ENCODE peak calls at places on chromosomes 7 and 10, in seven cellular contexts. X, W, U, R, F, C and Y are unnamed samples.

GRCh38 chr10:49414496-49414895 is 18.6 kb upstream of the DRGX start:
- DNase-seq in X (no peak), W (no peak), U (no peak), R (no peak), F (no peak), C (no peak), Y (no peak)

GRCh38 chr10:7122561-7122960 is 288.3 kb downstream of the SFMBT2 start:
- DNase-seq in X (no peak), W (no peak), U (no peak), R (no peak), F (no peak), C (no peak), Y (no peak)

GRCh38 chr10:130066743-130067142 is 43.9 kb downstream of the C10orf143 start:
- DNase-seq in X (no peak), W (no peak), U (no peak), R (no peak), F (no peak), C (no peak), Y (no peak)

GRCh38 chr7:5470721-5471311 is 47.2 kb upstream of the TNRC18 start:
- DNase-seq in X (no peak), W (no peak), U (no peak), R (peak; percentile 84), F (no peak), C (no peak), Y (no peak)

GRCh38 chr7:48118041-48118440 is 29.0 kb downstream of the UPP1 start:
- DNase-seq in X (no peak), W (no peak), U (no peak), R (no peak), F (no peak), C (no peak), Y (no peak)

GRCh38 chr7:41942468-41943097 is 239.7 kb upstream of the INHBA start:
- DNase-seq in X (no peak), W (peak; percentile 42), U (no peak), R (no peak), F (no peak), C (peak; percentile 91), Y (no peak)

GRCh38 chr10:101018600-101019439 is 12.1 kb downstream of the PDZD7 start:
- DNase-seq in X (peak; percentile 72), W (peak; percentile 58), U (peak; percentile 56), R (no peak), F (peak; percentile 93), C (peak; percentile 72), Y (no peak)

GRCh38 chr7:1466524-1467271 is 7.4 kb upstream of the MICALL2 start:
- DNase-seq in X (no peak), W (peak; percentile 66), U (no peak), R (peak; percentile 91), F (peak; percentile 55), C (peak; percentile 93), Y (no peak)

GRCh38 chr10:70364001-70364771 is 18.2 kb downstream of the LRRC20 start:
- DNase-seq in X (peak; percentile 67), W (peak; percentile 97), U (peak; percentile 79), R (peak; percentile 98), F (peak; percentile 98), C (peak; percentile 88), Y (peak; percentile 76)

GRCh38 chr10:14603539-14604102 is 171.1 kb downstream of the FAM107B start:
- DNase-seq in X (no peak), W (no peak), U (no peak), R (no peak), F (peak; percentile 45), C (no peak), Y (peak; percentile 34)

GRCh38 chr10:61130366-61130765 is 186.4 kb upstream of the RHOBTB1 start:
- DNase-seq in X (no peak), W (no peak), U (no peak), R (no peak), F (no peak), C (no peak), Y (no peak)

GRCh38 chr10:96626795-96627194 is 40.0 kb upstream of the TM9SF3 start:
- DNase-seq in X (no peak), W (no peak), U (no peak), R (no peak), F (no peak), C (no peak), Y (no peak)

GRCh38 chr10:99630991-99631390 is 10.8 kb upstream of the SLC25A28 start:
- DNase-seq in X (no peak), W (no peak), U (no peak), R (no peak), F (peak; percentile 28), C (no peak), Y (peak; percentile 5)

GRCh38 chr10:43846187-43846680 is 197.6 kb upstream of the ZNF32 start:
- DNase-seq in X (no peak), W (peak; percentile 54), U (peak; percentile 82), R (no peak), F (peak; percentile 78), C (no peak), Y (no peak)

GRCh38 chr10:125411724-125412123 is 251.4 kb upstream of the CTBP2 start:
- DNase-seq in X (peak; percentile 16), W (no peak), U (no peak), R (no peak), F (peak; percentile 90), C (no peak), Y (peak; percentile 91)

GRCh38 chr7:92765725-92766124 is 70.6 kb downstream of the CDK6 start:
- DNase-seq in X (peak; percentile 66), W (no peak), U (no peak), R (no peak), F (peak; percentile 88), C (no peak), Y (peak; percentile 90)

GRCh38 chr7:121582258-121582657 is 186.2 kb upstream of the FAM3C start:
- DNase-seq in X (no peak), W (no peak), U (no peak), R (no peak), F (no peak), C (no peak), Y (no peak)

GRCh38 chr10:75202321-75203096 is 8.1 kb upstream of the VDAC2 start:
- DNase-seq in X (no peak), W (peak; percentile 82), U (no peak), R (peak; percentile 91), F (peak; percentile 82), C (peak; percentile 41), Y (peak; percentile 32)

GRCh38 chr7:15832996-15833395 is 146.5 kb upstream of the MEOX2 start:
- DNase-seq in X (no peak), W (peak; percentile 25), U (no peak), R (no peak), F (peak; percentile 10), C (no peak), Y (no peak)

GRCh38 chr7:33418251-33418701 is 288.9 kb downstream of the BBS9 start:
- DNase-seq in X (no peak), W (no peak), U (no peak), R (no peak), F (peak; percentile 43), C (no peak), Y (no peak)

GRCh38 chr10:72056932-72057751 is 31.2 kb downstream of the SPOCK2 start:
- DNase-seq in X (no peak), W (no peak), U (no peak), R (no peak), F (no peak), C (peak; percentile 84), Y (no peak)

GRCh38 chr10:24869354-24870016 is 82.9 kb downstream of the PRTFDC1 start:
- DNase-seq in X (no peak), W (no peak), U (no peak), R (no peak), F (peak; percentile 51), C (no peak), Y (peak; percentile 62)

DNA sequence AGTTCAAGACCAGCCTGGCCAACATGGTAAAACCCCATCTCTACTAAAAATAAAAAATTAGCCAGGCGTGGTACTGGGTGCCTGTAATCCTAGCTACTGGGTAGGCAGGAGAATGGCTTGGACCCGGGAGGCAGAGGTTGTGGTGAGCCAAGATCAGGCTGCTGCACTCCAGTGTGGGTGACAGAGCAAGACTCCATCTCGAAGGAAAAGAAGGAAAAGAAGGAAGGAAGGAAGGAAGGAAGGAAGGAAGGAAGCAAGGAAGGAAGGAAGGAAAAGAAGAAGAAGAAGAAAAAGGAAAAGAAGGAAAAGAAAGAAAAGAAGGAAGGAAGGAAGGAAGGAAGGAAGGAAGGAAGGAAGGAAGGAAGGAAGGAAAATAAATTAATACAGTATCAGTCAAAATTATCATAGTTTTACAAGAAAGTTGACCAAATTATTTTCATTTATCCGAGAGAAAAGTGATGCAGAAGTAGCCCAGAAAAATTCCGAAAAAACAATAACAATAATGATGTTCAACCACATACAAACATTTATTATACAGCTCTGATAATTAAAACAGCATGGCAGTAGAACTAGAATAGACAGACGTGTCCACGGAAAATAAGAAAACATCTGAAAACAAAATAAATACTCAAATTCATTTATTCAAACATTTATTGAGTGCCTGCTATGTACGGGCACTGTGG is 292.4 kb upstream of the MKLN1 start:
- DNase-seq in X (no peak), W (no peak), U (no peak), R (no peak), F (no peak), C (no peak), Y (no peak)
- H3K4me1 ChIP-seq in X (peaks cover 32% of the 10 kb centered on the region), W (no peaks in the 10 kb centered on the region), U (peaks cover 50% of the 10 kb centered on the region), R (peaks cover 75% of the 10 kb centered on the region), F (peaks cover 31% of the 10 kb centered on the region), C (peaks cover 5% of the 10 kb centered on the region), Y (peaks cover 10% of the 10 kb centered on the region)

DNA sequence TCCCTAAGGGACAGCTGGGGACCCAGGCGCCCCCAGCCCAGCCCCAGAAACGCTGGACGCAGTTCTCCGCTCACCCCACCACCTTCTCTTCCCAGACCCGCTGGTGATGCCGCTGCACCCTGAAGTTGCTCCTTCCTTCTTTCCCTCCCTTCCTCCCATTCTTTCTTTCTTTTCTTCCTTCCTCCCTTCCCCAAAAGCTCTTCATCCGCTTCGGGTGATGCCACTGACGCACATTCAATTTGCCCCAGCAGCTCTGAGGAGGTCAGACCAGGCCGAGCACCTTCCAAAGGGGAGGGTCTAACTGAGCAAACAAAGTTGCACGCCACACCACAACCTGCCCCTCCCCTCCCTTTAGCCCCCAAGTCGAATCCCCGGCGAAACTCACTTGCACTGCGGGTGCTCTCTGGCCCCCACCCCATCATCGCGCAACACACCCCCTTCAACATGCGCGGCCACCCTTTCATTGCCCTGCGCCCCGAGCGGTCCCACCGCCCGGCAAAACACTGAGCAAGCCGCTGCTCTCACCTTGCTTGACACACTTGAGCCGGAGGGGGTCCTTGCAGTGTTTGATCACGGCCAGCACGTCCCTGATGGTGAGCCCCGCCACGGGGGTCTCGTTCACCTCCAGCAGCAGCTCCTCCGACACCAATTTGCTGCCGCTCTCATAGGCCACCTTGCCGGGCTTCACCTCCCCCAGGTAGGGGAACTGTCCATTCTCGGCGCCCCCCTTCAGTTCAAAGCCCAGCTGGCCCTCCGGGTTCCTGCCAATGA is 787 bp downstream of the MAGI2 start:
- DNase-seq in X (no peak), W (peak; percentile 20), U (no peak), R (peak; percentile 71), F (peak; percentile 65), C (peak; percentile 60), Y (no peak)
- H3K4me1 ChIP-seq in X (no peaks in the 10 kb centered on the region), W (no peaks in the 10 kb centered on the region), U (no peaks in the 10 kb centered on the region), R (peaks cover 38% of the 10 kb centered on the region), F (peaks cover 17% of the 10 kb centered on the region), C (peaks cover 54% of the 10 kb centered on the region), Y (peaks cover 6% of the 10 kb centered on the region)

GRCh38 chr7:17380696-17381662 is 82.5 kb downstream of the AHR start:
- DNase-seq in X (no peak), W (no peak), U (no peak), R (no peak), F (peak; percentile 42), C (no peak), Y (no peak)
- H3K4me1 ChIP-seq in X (no peaks in the 10 kb centered on the region), W (no peaks in the 10 kb centered on the region), U (no peaks in the 10 kb centered on the region), R (no peaks in the 10 kb centered on the region), F (peaks cover 11% of the 10 kb centered on the region), C (peaks cover 9% of the 10 kb centered on the region), Y (peaks cover 5% of the 10 kb centered on the region)

DNA sequence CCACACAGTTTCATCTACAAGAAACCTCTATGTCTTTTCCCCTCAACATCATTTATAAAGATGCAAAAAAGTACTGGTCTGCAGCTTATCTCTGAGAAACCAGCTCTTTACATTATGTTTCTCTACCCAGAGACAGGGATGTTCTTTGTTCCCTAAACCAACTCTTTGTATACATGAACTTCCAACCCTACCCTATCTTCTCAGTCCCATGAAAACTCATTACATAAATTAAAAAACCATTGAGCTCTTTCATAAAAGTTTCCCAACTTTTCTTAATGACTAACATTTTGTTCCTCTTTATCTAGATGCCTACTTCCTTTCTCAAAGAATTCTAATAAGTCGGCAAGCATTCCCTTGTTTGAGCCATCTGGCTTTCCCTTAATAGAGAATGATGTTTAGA is 192.8 kb upstream of the AGK start:
- DNase-seq in X (no peak), W (no peak), U (no peak), R (no peak), F (no peak), C (no peak), Y (no peak)
- H3K4me1 ChIP-seq in X (no peaks in the 10 kb centered on the region), W (no peaks in the 10 kb centered on the region), U (no peaks in the 10 kb centered on the region), R (peaks cover 18% of the 10 kb centered on the region), F (peaks cover 7% of the 10 kb centered on the region), C (no peaks in the 10 kb centered on the region), Y (no peaks in the 10 kb centered on the region)